ENCODE peak calls at places on chromosome 10, in nine cellular contexts. O is glutamatergic neuron; U is cardiac fibroblast; K is adipocyte; P is activated CD4-positive, CD25-positive, alpha-beta regulatory T cell treated with anti-CD3 and anti-CD28 coated beads, Interleukin-2, amount 50 U/mL, for 72 hours; Q is OCI-M1; J is stimulated activated CD4-positive, alpha-beta T cell treated with anti-CD3 and anti-CD28 coated beads, Interleukin-15, amount 100 ng/mL, for 1 hour; C is hepatic stellate cell; H is stimulated activated CD8-positive, alpha-beta memory T cell treated with anti-CD3 and anti-CD28 coated beads, Interleukin-4, amount 100 ng/mL, for 24 hours. F is an unnamed sample.

GRCh38 chr10:13868528-13869294 is 281.9 kb downstream of the PRPF18 start:
- DNase-seq in O (no peak), C (no peak), J (no peak), Q (no peak), H (no peak), K (no peak), U (no peak), P (no peak), F (no peak)

GRCh38 chr10:91745086-91745831 is 53.0 kb upstream of the TNKS2 start:
- DNase-seq in Q (no peak), P (no peak), C (no peak), H (no peak), J (no peak), O (no peak), K (no peak), U (peak; percentile 29), F (no peak)

GRCh38 chr10:47370015-47370767 is 13.9 kb downstream of the ZNF488 start:
- DNase-seq in O (no peak), P (no peak), U (no peak), Q (no peak), J (no peak), C (no peak), K (no peak), H (no peak), F (no peak)

GRCh38 chr10:120978589-120979252 is 127.6 kb downstream of the WDR11 start:
- DNase-seq in P (no peak), J (no peak), H (no peak), C (no peak), U (peak; percentile 3), K (no peak), O (no peak), Q (no peak), F (no peak)

GRCh38 chr10:90674927-90675326 is 182.9 kb downstream of the HTR7 start:
- DNase-seq in J (no peak), U (peak; percentile 98), P (no peak), H (no peak), K (peak; percentile 73), O (no peak), Q (peak; percentile 35), C (peak; percentile 27), F (no peak)

GRCh38 chr10:79176949-79177602 is 108.3 kb downstream of the ZMIZ1 start:
- DNase-seq in H (no peak), O (no peak), J (no peak), C (no peak), U (no peak), P (no peak), Q (no peak), K (no peak), F (peak; percentile 67)

GRCh38 chr10:34305189-34305588 is 509.9 kb downstream of the PARD3 start:
- DNase-seq in K (no peak), P (no peak), U (no peak), O (peak; percentile 52), C (no peak), J (no peak), Q (peak; percentile 8), H (no peak), F (no peak)

GRCh38 chr10:113616244-113617074 is 47.4 kb downstream of the NRAP start:
- DNase-seq in P (no peak), J (no peak), O (no peak), K (peak; percentile 20), U (peak; percentile 4), Q (peak; percentile 27), C (no peak), H (no peak), F (no peak)

GRCh38 chr10:124447741-124448466 is 1.9 kb downstream of the NKX1-2 start:
- DNase-seq in Q (no peak), J (no peak), C (no peak), U (no peak), P (no peak), K (no peak), H (no peak), O (no peak), F (no peak)

GRCh38 chr10:52004342-52004949 is 305.1 kb upstream of the CSTF2T start:
- DNase-seq in P (no peak), K (peak; percentile 84), H (no peak), O (no peak), Q (peak; percentile 73), U (peak; percentile 73), J (no peak), C (peak; percentile 44), F (peak; percentile 40)

GRCh38 chr10:86139066-86139657 is 227.4 kb downstream of the GRID1 start:
- DNase-seq in U (no peak), J (no peak), Q (peak; percentile 63), K (no peak), C (no peak), H (no peak), O (peak; percentile 54), P (no peak), F (peak; percentile 16)

GRCh38 chr10:62048919-62049636 is 147.6 kb downstream of the ARID5B start:
- DNase-seq in U (peak; percentile 98), Q (no peak), J (peak; percentile 52), H (peak; percentile 39), O (peak; percentile 58), C (peak; percentile 78), K (peak; percentile 96), P (peak; percentile 74), F (no peak)

GRCh38 chr10:17062493-17063487 is 66.8 kb downstream of the CUBN start:
- DNase-seq in P (no peak), C (peak; percentile 34), O (no peak), K (peak; percentile 89), Q (no peak), H (no peak), U (peak; percentile 97), J (no peak), F (no peak)

GRCh38 chr10:5373891-5374611 is 9.3 kb downstream of the UCN3 start:
- DNase-seq in Q (no peak), C (no peak), H (no peak), O (no peak), K (no peak), J (no peak), P (no peak), U (no peak), F (no peak)

GRCh38 chr10:59109826-59110225 is 66.6 kb upstream of the PHYHIPL start:
- DNase-seq in K (no peak), Q (no peak), H (no peak), J (no peak), O (no peak), U (no peak), C (no peak), P (no peak), F (no peak)

GRCh38 chr10:23530079-23530478 is 91.2 kb downstream of the OTUD1 start:
- DNase-seq in K (peak; percentile 70), U (peak; percentile 48), H (no peak), O (no peak), P (no peak), C (no peak), Q (peak; percentile 20), J (no peak), F (no peak)

GRCh38 chr10:95339863-95340262 is 49.1 kb upstream of the PDLIM1 start:
- DNase-seq in H (no peak), K (no peak), O (no peak), J (no peak), U (no peak), P (no peak), Q (no peak), C (no peak), F (no peak)

GRCh38 chr10:126397640-126398382 is 9.5 kb upstream of the ADAM12 start:
- DNase-seq in H (no peak), C (peak; percentile 82), P (no peak), J (no peak), K (peak; percentile 88), Q (no peak), O (no peak), U (peak; percentile 99), F (no peak)

GRCh38 chr10:131963350-131963749 is 18.4 kb downstream of the BNIP3 start:
- DNase-seq in O (no peak), J (no peak), U (no peak), C (no peak), K (no peak), P (no peak), Q (no peak), H (no peak), F (no peak)

GRCh38 chr10:43229208-43230061 is 37.4 kb downstream of the RASGEF1A start:
- DNase-seq in J (no peak), O (peak; percentile 45), H (peak; percentile 33), K (peak; percentile 20), Q (no peak), C (no peak), P (peak; percentile 41), U (no peak), F (no peak)

GRCh38 chr10:84337199-84337598 is 8.8 kb downstream of the CCSER2 start:
- DNase-seq in U (peak; percentile 51), O (no peak), K (peak; percentile 86), C (no peak), J (no peak), H (no peak), P (no peak), Q (no peak), F (no peak)

GRCh38 chr10:88172159-88172558 is 308.7 kb downstream of the PTEN start:
- DNase-seq in J (no peak), C (no peak), K (no peak), U (no peak), P (no peak), Q (no peak), H (no peak), O (no peak), F (no peak)

GRCh38 chr10:118407742-118408141 is 65.6 kb upstream of the FAM204A start:
- DNase-seq in K (no peak), O (no peak), H (no peak), P (no peak), C (no peak), J (no peak), U (no peak), Q (no peak), F (no peak)

GRCh38 chr10:36493511-36493880 is 631.9 kb upstream of the ANKRD30A start:
- DNase-seq in K (peak; percentile 49), P (no peak), U (peak; percentile 83), Q (no peak), J (no peak), O (no peak), C (no peak), H (no peak), F (no peak)

GRCh38 chr10:12262278-12262981 is 66.4 kb downstream of the CDC123 start:
- DNase-seq in J (no peak), U (no peak), O (no peak), K (no peak), P (no peak), Q (no peak), C (no peak), H (no peak), F (no peak)

GRCh38 chr10:31099664-31100063 is 68.0 kb upstream of the ZNF438 start:
- DNase-seq in Q (no peak), K (no peak), J (peak; percentile 19), O (no peak), C (no peak), U (peak; percentile 20), P (no peak), H (no peak), F (no peak)

GRCh38 chr10:3195706-3196105 is 23.1 kb upstream of the PITRM1 start:
- DNase-seq in U (no peak), P (no peak), K (no peak), H (no peak), J (no peak), O (no peak), C (no peak), Q (no peak), F (no peak)

GRCh38 chr10:21518629-21519321 is 6.7 kb downstream of the SKIDA1 start:
- DNase-seq in U (no peak), O (no peak), Q (no peak), K (peak; percentile 40), P (no peak), J (no peak), C (no peak), H (no peak), F (no peak)

GRCh38 chr10:17228081-17229015 is at the start of gene VIM:
- DNase-seq in H (peak; percentile 77), Q (peak; percentile 95), C (peak; percentile 85), K (peak; percentile 98), J (peak; percentile 65), P (peak; percentile 78), O (peak; percentile 76), U (peak; percentile 99), F (peak; percentile 92)